ENCODE peak calls at places on chromosome 2, in ten cellular contexts. One of them, this sample, is unnamed.

GRCh38 chr2:38129410-38129809 is 53.5 kb upstream of the CYP1B1 start:
- DNase-seq in CD8-positive, alpha-beta memory T cell: no peak
- DNase-seq in endodermal cell: no peak
- DNase-seq in left ventricle myocardium inferior: no peak
- DNase-seq in trophoblast cell: peak
- DNase-seq in IMR-90: no peak
- DNase-seq in neural progenitor cell: no peak
- DNase-seq in body of pancreas: no peak
- DNase-seq in adipocyte: no peak
- DNase-seq in foreskin fibroblast: no peak
- DNase-seq in this sample: no peak

GRCh38 chr2:109279243-109279860 is 150.3 kb downstream of the SH3RF3 start:
- DNase-seq in trophoblast cell: peak
- DNase-seq in adipocyte: no peak
- DNase-seq in body of pancreas: no peak
- DNase-seq in IMR-90: peak
- DNase-seq in neural progenitor cell: no peak
- DNase-seq in CD8-positive, alpha-beta memory T cell: no peak
- DNase-seq in left ventricle myocardium inferior: no peak
- DNase-seq in foreskin fibroblast: no peak
- DNase-seq in endodermal cell: peak
- DNase-seq in this sample: no peak

GRCh38 chr2:204152616-204153015 is 216.1 kb downstream of the ICOS start:
- DNase-seq in trophoblast cell: no peak
- DNase-seq in endodermal cell: no peak
- DNase-seq in foreskin fibroblast: no peak
- DNase-seq in CD8-positive, alpha-beta memory T cell: no peak
- DNase-seq in IMR-90: no peak
- DNase-seq in adipocyte: no peak
- DNase-seq in left ventricle myocardium inferior: no peak
- DNase-seq in neural progenitor cell: peak
- DNase-seq in body of pancreas: no peak
- DNase-seq in this sample: no peak

GRCh38 chr2:96869824-96870630 is at the start of gene SEMA4C:
- DNase-seq in endodermal cell: peak
- DNase-seq in trophoblast cell: peak
- DNase-seq in IMR-90: no peak
- DNase-seq in left ventricle myocardium inferior: peak
- DNase-seq in neural progenitor cell: peak
- DNase-seq in foreskin fibroblast: no peak
- DNase-seq in CD8-positive, alpha-beta memory T cell: peak
- DNase-seq in body of pancreas: peak
- DNase-seq in adipocyte: peak
- DNase-seq in this sample: no peak

GRCh38 chr2:100733344-100734187 is 86.4 kb upstream of the NPAS2 start:
- DNase-seq in trophoblast cell: peak
- DNase-seq in endodermal cell: peak
- DNase-seq in left ventricle myocardium inferior: peak
- DNase-seq in foreskin fibroblast: peak
- DNase-seq in neural progenitor cell: peak
- DNase-seq in body of pancreas: no peak
- DNase-seq in IMR-90: peak
- DNase-seq in CD8-positive, alpha-beta memory T cell: no peak
- DNase-seq in adipocyte: peak
- DNase-seq in this sample: no peak

GRCh38 chr2:160491922-160492371 is 1.7 kb downstream of the RBMS1 start:
- DNase-seq in trophoblast cell: peak
- DNase-seq in foreskin fibroblast: peak
- DNase-seq in body of pancreas: no peak
- DNase-seq in IMR-90: peak
- DNase-seq in adipocyte: peak
- DNase-seq in left ventricle myocardium inferior: no peak
- DNase-seq in neural progenitor cell: peak
- DNase-seq in endodermal cell: peak
- DNase-seq in CD8-positive, alpha-beta memory T cell: no peak
- DNase-seq in this sample: no peak

GRCh38 chr2:85871494-85872164 is 17.2 kb downstream of the ST3GAL5 start:
- DNase-seq in CD8-positive, alpha-beta memory T cell: no peak
- DNase-seq in neural progenitor cell: no peak
- DNase-seq in adipocyte: no peak
- DNase-seq in trophoblast cell: no peak
- DNase-seq in endodermal cell: no peak
- DNase-seq in IMR-90: no peak
- DNase-seq in body of pancreas: peak
- DNase-seq in left ventricle myocardium inferior: no peak
- DNase-seq in foreskin fibroblast: no peak
- DNase-seq in this sample: no peak

GRCh38 chr2:147688252-147688651 is 156.6 kb upstream of the ACVR2A start:
- DNase-seq in IMR-90: no peak
- DNase-seq in foreskin fibroblast: no peak
- DNase-seq in adipocyte: no peak
- DNase-seq in left ventricle myocardium inferior: no peak
- DNase-seq in body of pancreas: no peak
- DNase-seq in trophoblast cell: no peak
- DNase-seq in endodermal cell: no peak
- DNase-seq in CD8-positive, alpha-beta memory T cell: no peak
- DNase-seq in neural progenitor cell: no peak
- DNase-seq in this sample: no peak

DNA sequence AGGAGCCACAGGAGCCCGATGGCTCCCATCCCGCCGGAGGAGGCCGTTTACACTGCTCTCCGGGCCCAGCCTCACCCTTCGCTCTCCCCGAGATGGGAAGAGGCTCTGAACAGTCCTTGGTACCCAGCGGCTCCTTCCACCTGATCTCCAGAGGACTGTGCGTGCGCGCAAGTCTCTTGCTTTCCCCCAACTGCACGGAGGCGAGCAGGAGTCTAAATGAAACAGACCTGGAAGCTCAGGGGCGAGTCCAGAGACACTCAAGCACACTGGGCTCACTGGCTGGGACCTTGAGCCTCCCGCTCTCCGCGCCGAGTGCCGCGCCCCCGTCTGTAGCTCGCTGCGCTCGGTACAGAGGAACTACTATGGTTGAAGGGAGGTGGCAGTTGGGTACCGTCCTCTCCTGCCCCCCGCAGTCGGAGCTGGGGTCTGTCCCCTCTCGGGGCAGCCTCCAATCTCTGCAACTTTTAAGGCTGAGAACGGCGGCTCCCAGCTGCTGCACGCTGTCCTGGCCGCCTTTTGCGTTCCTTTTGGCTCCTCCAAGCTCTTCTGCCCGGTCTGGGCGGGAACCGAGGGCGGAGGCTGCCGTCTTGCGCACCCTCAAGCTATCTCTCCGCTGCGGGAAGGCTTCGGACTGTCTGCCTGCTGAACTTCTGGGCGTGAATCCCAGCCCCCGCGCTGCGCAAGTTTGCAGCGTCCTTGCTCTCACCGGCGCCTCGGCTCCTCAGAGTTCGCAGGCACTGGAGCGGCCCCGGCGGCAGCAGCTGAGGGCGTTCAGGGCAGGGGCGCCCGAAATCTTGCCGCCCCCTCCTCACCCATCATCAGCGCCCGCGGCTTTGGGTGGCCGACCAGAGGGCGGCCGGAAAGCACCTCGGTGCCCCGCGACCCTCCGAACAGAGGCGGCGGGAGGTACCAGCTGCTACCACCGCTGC is 491 bp downstream of the ALK start:
- DNase-seq in foreskin fibroblast: peak
- DNase-seq in CD8-positive, alpha-beta memory T cell: no peak
- DNase-seq in trophoblast cell: peak
- DNase-seq in IMR-90: peak
- DNase-seq in endodermal cell: peak
- DNase-seq in adipocyte: peak
- DNase-seq in left ventricle myocardium inferior: no peak
- DNase-seq in body of pancreas: peak
- DNase-seq in neural progenitor cell: peak
- DNase-seq in this sample: no peak
- H3K4me3 ChIP-seq in foreskin fibroblast: peak
- H3K4me3 ChIP-seq in CD8-positive, alpha-beta memory T cell: no peak
- H3K4me3 ChIP-seq in trophoblast cell: peak
- H3K4me3 ChIP-seq in IMR-90: peak
- H3K4me3 ChIP-seq in endodermal cell: peak
- H3K4me3 ChIP-seq in adipocyte: peak
- H3K4me3 ChIP-seq in left ventricle myocardium inferior: peak
- H3K4me3 ChIP-seq in body of pancreas: no peak
- H3K4me3 ChIP-seq in neural progenitor cell: peak
- H3K4me3 ChIP-seq in this sample: no peak

DNA sequence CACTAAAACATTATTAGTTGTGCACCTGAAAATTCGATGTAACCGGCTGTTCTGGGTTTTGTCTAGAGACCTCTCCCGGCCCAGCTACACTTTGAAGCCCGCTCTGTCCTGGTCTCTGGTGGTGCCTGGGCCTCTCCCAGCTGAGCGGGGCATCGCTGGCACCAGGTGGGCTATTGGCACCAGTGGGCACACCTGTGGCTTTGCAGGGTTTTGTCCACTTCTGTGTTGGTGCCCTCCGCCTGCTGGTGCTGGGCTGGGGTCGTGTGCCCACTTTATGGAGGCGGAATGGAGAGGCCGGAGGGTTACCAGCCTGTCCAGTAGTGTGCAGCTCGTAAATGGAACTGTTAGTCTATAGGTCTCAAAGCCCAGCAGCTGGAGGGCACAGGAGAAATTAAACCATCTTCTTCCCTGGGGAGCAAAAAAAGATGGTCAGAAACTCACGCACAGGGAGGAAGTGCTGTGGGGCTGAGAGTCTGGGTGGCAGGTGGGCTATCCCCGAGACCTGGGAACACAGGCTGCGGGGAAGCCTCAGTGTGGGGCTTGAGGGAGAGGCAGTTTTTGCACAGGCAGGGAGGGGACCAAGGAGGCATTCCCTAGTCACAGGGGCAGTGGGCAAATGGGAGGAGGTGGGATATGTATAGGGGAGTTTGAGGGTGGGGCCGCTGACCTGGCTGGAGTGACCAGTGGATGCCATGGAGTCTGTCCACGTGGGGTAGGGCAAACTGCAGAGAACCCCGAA is 30.4 kb downstream of the SH3BP4 start:
- DNase-seq in neural progenitor cell: no peak
- DNase-seq in body of pancreas: no peak
- DNase-seq in IMR-90: no peak
- DNase-seq in CD8-positive, alpha-beta memory T cell: no peak
- DNase-seq in left ventricle myocardium inferior: no peak
- DNase-seq in endodermal cell: no peak
- DNase-seq in foreskin fibroblast: no peak
- DNase-seq in adipocyte: no peak
- DNase-seq in trophoblast cell: no peak
- DNase-seq in this sample: no peak
- H3K4me3 ChIP-seq in neural progenitor cell: no peak
- H3K4me3 ChIP-seq in body of pancreas: no peak
- H3K4me3 ChIP-seq in IMR-90: no peak
- H3K4me3 ChIP-seq in CD8-positive, alpha-beta memory T cell: no peak
- H3K4me3 ChIP-seq in left ventricle myocardium inferior: peak
- H3K4me3 ChIP-seq in endodermal cell: peak
- H3K4me3 ChIP-seq in foreskin fibroblast: no peak
- H3K4me3 ChIP-seq in adipocyte: peak
- H3K4me3 ChIP-seq in trophoblast cell: no peak
- H3K4me3 ChIP-seq in this sample: no peak

DNA sequence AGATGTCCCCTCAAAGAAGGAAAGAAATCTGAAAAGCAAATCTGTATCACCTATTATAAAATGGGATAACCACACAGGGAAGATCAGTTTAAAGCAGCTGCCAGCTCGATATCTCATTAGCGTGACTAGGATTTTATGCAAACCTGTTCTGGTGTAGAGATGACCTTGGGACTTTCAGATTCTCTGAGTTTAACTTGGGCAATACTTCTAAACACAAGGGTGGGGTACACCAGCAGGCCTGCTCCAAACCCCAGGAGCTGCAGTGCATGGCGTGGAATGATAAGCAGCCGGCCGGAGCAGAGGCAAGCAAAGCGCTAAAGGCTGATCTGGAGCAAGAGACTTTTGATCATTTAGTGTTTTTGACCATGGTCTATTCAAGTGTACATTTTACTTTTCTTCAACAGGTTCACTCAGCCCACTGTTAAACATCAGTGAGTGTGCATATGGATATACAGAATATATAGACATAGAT is 4.7 kb downstream of the SERTAD2 start:
- DNase-seq in trophoblast cell: no peak
- DNase-seq in foreskin fibroblast: no peak
- DNase-seq in body of pancreas: peak
- DNase-seq in left ventricle myocardium inferior: no peak
- DNase-seq in CD8-positive, alpha-beta memory T cell: no peak
- DNase-seq in neural progenitor cell: no peak
- DNase-seq in endodermal cell: no peak
- DNase-seq in IMR-90: no peak
- DNase-seq in adipocyte: no peak
- DNase-seq in this sample: no peak
- H3K4me3 ChIP-seq in trophoblast cell: no peak
- H3K4me3 ChIP-seq in foreskin fibroblast: no peak
- H3K4me3 ChIP-seq in body of pancreas: no peak
- H3K4me3 ChIP-seq in left ventricle myocardium inferior: peak
- H3K4me3 ChIP-seq in CD8-positive, alpha-beta memory T cell: no peak
- H3K4me3 ChIP-seq in neural progenitor cell: peak
- H3K4me3 ChIP-seq in endodermal cell: peak
- H3K4me3 ChIP-seq in IMR-90: no peak
- H3K4me3 ChIP-seq in adipocyte: peak
- H3K4me3 ChIP-seq in this sample: peak

GRCh38 chr2:222672068-222672401 is 577 bp downstream of the MOGAT1 start:
- DNase-seq in foreskin fibroblast: no peak
- DNase-seq in neural progenitor cell: no peak
- DNase-seq in endodermal cell: no peak
- DNase-seq in adipocyte: no peak
- DNase-seq in IMR-90: no peak
- DNase-seq in CD8-positive, alpha-beta memory T cell: no peak
- DNase-seq in trophoblast cell: peak
- DNase-seq in body of pancreas: no peak
- DNase-seq in left ventricle myocardium inferior: no peak
- DNase-seq in this sample: no peak

GRCh38 chr2:222673273-222673672 is 1.8 kb downstream of the MOGAT1 start:
- DNase-seq in neural progenitor cell: no peak
- DNase-seq in trophoblast cell: peak
- DNase-seq in left ventricle myocardium inferior: no peak
- DNase-seq in adipocyte: no peak
- DNase-seq in IMR-90: no peak
- DNase-seq in foreskin fibroblast: no peak
- DNase-seq in body of pancreas: no peak
- DNase-seq in endodermal cell: no peak
- DNase-seq in CD8-positive, alpha-beta memory T cell: no peak
- DNase-seq in this sample: no peak

GRCh38 chr2:222669353-222669752 is 2.1 kb upstream of the MOGAT1 start:
- DNase-seq in body of pancreas: no peak
- DNase-seq in neural progenitor cell: no peak
- DNase-seq in endodermal cell: no peak
- DNase-seq in trophoblast cell: no peak
- DNase-seq in left ventricle myocardium inferior: no peak
- DNase-seq in CD8-positive, alpha-beta memory T cell: no peak
- DNase-seq in foreskin fibroblast: no peak
- DNase-seq in adipocyte: no peak
- DNase-seq in IMR-90: no peak
- DNase-seq in this sample: no peak

GRCh38 chr2:222670191-222671038 is 1.0 kb upstream of the MOGAT1 start:
- DNase-seq in IMR-90: no peak
- DNase-seq in trophoblast cell: peak
- DNase-seq in foreskin fibroblast: no peak
- DNase-seq in adipocyte: no peak
- DNase-seq in endodermal cell: no peak
- DNase-seq in body of pancreas: peak
- DNase-seq in neural progenitor cell: no peak
- DNase-seq in CD8-positive, alpha-beta memory T cell: no peak
- DNase-seq in left ventricle myocardium inferior: no peak
- DNase-seq in this sample: no peak

DNA sequence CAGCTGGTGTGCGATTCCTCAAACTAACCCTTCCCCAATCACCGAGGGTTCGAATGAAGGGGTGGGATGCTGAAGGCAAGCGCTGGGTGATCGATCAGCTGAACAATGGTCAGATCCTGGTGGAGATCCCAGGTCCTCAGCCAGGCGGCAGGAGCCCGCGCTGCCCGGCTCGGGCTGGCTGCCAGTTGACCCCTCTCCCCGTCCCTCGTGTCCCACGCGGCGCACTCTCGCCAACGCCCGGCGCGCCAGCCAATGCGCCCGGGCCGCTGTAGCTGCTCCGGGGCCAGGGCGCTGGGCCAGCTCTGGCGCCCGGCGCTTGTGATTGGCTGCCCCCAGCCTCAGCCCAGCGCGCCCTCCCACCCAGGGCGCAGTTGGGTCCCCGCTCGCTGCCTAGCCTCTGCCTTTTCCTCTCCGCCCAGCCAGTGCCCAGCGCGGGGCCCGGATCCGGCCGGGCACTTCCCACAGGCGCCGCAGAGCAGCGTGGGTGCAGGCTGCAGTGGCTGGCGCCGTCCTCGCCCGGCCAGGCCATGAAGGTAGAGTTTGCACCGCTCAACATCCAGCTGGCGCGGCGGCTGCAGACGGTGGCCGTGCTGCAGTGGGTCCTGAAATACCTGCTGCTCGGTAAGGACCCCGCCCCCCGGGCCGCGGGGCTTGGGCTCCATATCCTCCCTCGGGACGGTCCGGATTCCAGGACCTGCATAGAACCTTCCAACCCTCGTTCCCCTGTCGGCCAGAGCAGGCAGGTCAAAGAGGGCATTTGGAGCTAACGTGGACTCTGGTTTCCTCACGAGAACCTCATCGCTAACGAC is at the start of gene MOGAT1:
- DNase-seq in neural progenitor cell: peak
- DNase-seq in CD8-positive, alpha-beta memory T cell: no peak
- DNase-seq in trophoblast cell: peak
- DNase-seq in body of pancreas: peak
- DNase-seq in foreskin fibroblast: no peak
- DNase-seq in left ventricle myocardium inferior: peak
- DNase-seq in adipocyte: peak
- DNase-seq in IMR-90: no peak
- DNase-seq in endodermal cell: peak
- DNase-seq in this sample: no peak
- H3K4me3 ChIP-seq in neural progenitor cell: peak
- H3K4me3 ChIP-seq in CD8-positive, alpha-beta memory T cell: no peak
- H3K4me3 ChIP-seq in trophoblast cell: peak
- H3K4me3 ChIP-seq in body of pancreas: peak
- H3K4me3 ChIP-seq in foreskin fibroblast: peak
- H3K4me3 ChIP-seq in left ventricle myocardium inferior: peak
- H3K4me3 ChIP-seq in adipocyte: peak
- H3K4me3 ChIP-seq in IMR-90: peak
- H3K4me3 ChIP-seq in endodermal cell: peak
- H3K4me3 ChIP-seq in this sample: peak

This sample was measured in keratinocyte.